ENCODE peak calls at places on chromosomes 11 and 22, in four cellular contexts. Q is SK-N-SH, S is K562, T is GM12878. N is an unnamed sample.

GRCh38 chr11:32751381-32751780 is 43.1 kb downstream of the CCDC73 start:
- DNase-seq in Q (no peak), S (no peak), T (no peak), N (no peak)

GRCh38 chr11:65445604-65446445 is 23.2 kb downstream of the NEAT1 start:
- DNase-seq in Q (no peak), S (no peak), T (no peak), N (no peak)

GRCh38 chr11:65791719-65792213 is 4.9 kb downstream of the OVOL1 start:
- DNase-seq in Q (peak; percentile 33), S (no peak), T (peak; percentile 73), N (no peak)

GRCh38 chr11:1469911-1470680 is 16.5 kb downstream of the MOB2 start:
- DNase-seq in Q (no peak), S (no peak), T (no peak), N (no peak)

GRCh38 chr11:111448420-111448819 is 63.8 kb downstream of the BTG4 start:
- DNase-seq in Q (peak; percentile 6), S (no peak), T (no peak), N (no peak)

GRCh38 chr11:105942951-105943350 is 79.1 kb downstream of the MSANTD4 start:
- DNase-seq in Q (no peak), S (no peak), T (no peak), N (no peak)

GRCh38 chr11:128669491-128669890 is 24.4 kb upstream of the FLI1 start:
- DNase-seq in Q (no peak), S (no peak), T (no peak), N (no peak)

GRCh38 chr22:47379037-47379436 is 616.6 kb downstream of the TBC1D22A start:
- DNase-seq in Q (no peak), S (no peak), T (no peak), N (no peak)

GRCh38 chr11:20367313-20367948 is 3.9 kb downstream of the HTATIP2 start:
- DNase-seq in Q (no peak), S (peak; percentile 80), T (no peak), N (peak; percentile 24)

GRCh38 chr22:35150163-35151107 is 84.5 kb downstream of the ISX start:
- DNase-seq in Q (peak; percentile 61), S (peak; percentile 41), T (no peak), N (peak; percentile 36)

GRCh38 chr22:27075891-27076290 is 418.5 kb downstream of the MIAT start:
- DNase-seq in Q (no peak), S (no peak), T (no peak), N (no peak)

GRCh38 chr11:44978961-44979331 is 28.3 kb upstream of the TP53I11 start:
- DNase-seq in Q (no peak), S (no peak), T (no peak), N (peak; percentile 35)

GRCh38 chr11:8259316-8259995 is 4.2 kb downstream of the LMO1 start:
- DNase-seq in Q (no peak), S (no peak), T (no peak), N (no peak)

GRCh38 chr22:31584804-31585160 is 77.2 kb downstream of the PISD start:
- DNase-seq in Q (no peak), S (no peak), T (no peak), N (no peak)

GRCh38 chr11:65362320-65362931 is 7.9 kb downstream of the TIGD3 start:
- DNase-seq in Q (no peak), S (peak; percentile 57), T (peak; percentile 67), N (no peak)

GRCh38 chr22:48440673-48441552 is 1386.8 kb downstream of the BRD1 start:
- DNase-seq in Q (no peak), S (no peak), T (no peak), N (no peak)

GRCh38 chr11:60946601-60947265 is 5.2 kb downstream of the SLC15A3 start:
- DNase-seq in Q (no peak), S (no peak), T (no peak), N (no peak)

GRCh38 chr22:37186997-37187522 is 987 bp downstream of the C1QTNF6 start:
- DNase-seq in Q (no peak), S (no peak), T (no peak), N (no peak)

GRCh38 chr11:27388001-27388400 is 25.0 kb upstream of the CCDC34 start:
- DNase-seq in Q (no peak), S (peak; percentile 61), T (no peak), N (no peak)

GRCh38 chr11:64319421-64319761 is 1.5 kb downstream of the PRDX5 start:
- DNase-seq in Q (no peak), S (no peak), T (no peak), N (no peak)

GRCh38 chr11:1695548-1696108 is 1.4 kb upstream of the KRTAP5-6 start:
- DNase-seq in Q (no peak), S (no peak), T (no peak), N (no peak)

GRCh38 chr11:88555829-88556202 is 218.3 kb upstream of the CTSC start:
- DNase-seq in Q (no peak), S (no peak), T (no peak), N (no peak)

GRCh38 chr11:36345084-36345511 is 49.0 kb downstream of the PRR5L start:
- DNase-seq in Q (no peak), S (no peak), T (no peak), N (no peak)

GRCh38 chr11:134818531-134818930 is 406.5 kb upstream of the B3GAT1 start:
- DNase-seq in Q (no peak), S (no peak), T (no peak), N (no peak)

GRCh38 chr11:19728436-19728835 is 15.8 kb downstream of the NAV2 start:
- DNase-seq in Q (no peak), S (no peak), T (no peak), N (no peak)

GRCh38 chr11:95092549-95093324 is 3.1 kb downstream of the ENDOD1 start:
- DNase-seq in Q (peak; percentile 34), S (peak; percentile 35), T (no peak), N (peak; percentile 85)

GRCh38 chr22:47035443-47035881 is 273.0 kb downstream of the TBC1D22A start:
- DNase-seq in Q (peak; percentile 48), S (no peak), T (no peak), N (no peak)

GRCh38 chr11:68099474-68100405 is 21.4 kb downstream of the CHKA start:
- DNase-seq in Q (peak; percentile 57), S (peak; percentile 74), T (peak; percentile 52), N (peak; percentile 99)

GRCh38 chr11:70802185-70802584 is 403.9 kb downstream of the CTTN start:
- DNase-seq in Q (no peak), S (no peak), T (no peak), N (no peak)

GRCh38 chr11:70876685-70877084 is 375.7 kb downstream of the SHANK2 start:
- DNase-seq in Q (no peak), S (no peak), T (no peak), N (no peak)

GRCh38 chr11:85643255-85643654 is 4.5 kb upstream of the TMEM126A start:
- DNase-seq in Q (no peak), S (no peak), T (no peak), N (no peak)

GRCh38 chr11:61760946-61761345 is 8.5 kb downstream of the MYRF start:
- DNase-seq in Q (no peak), S (no peak), T (no peak), N (no peak)

GRCh38 chr11:75170463-75171201 is 19.7 kb downstream of the SLCO2B1 start:
- DNase-seq in Q (no peak), S (no peak), T (no peak), N (no peak)

GRCh38 chr11:75169101-75169885 is 18.4 kb downstream of the SLCO2B1 start:
- DNase-seq in Q (no peak), S (no peak), T (no peak), N (no peak)

GRCh38 chr11:75174348-75174747 is 23.4 kb downstream of the SLCO2B1 start:
- DNase-seq in Q (no peak), S (no peak), T (no peak), N (no peak)

GRCh38 chr11:75173336-75173735 is 22.4 kb downstream of the SLCO2B1 start:
- DNase-seq in Q (no peak), S (no peak), T (no peak), N (no peak)

GRCh38 chr11:75174781-75175370 is 24.0 kb downstream of the SLCO2B1 start:
- DNase-seq in Q (no peak), S (no peak), T (no peak), N (no peak)
- TF ChIP-seq NFIC in Q (no peak), S (no peak), T (no peak), N (no peak)

GRCh38 chr11:6320411-6321207 is at the start of gene CAVIN3:
- DNase-seq in Q (peak; percentile 17), S (no peak), T (peak; percentile 43), N (no peak)

GRCh38 chr11:6319879-6320410 is 356 bp downstream of the CAVIN3 start:
- DNase-seq in Q (peak; percentile 35), S (peak; percentile 26), T (no peak), N (no peak)

GRCh38 chr11:6312106-6312505 is 8.2 kb downstream of the CAVIN3 start:
- DNase-seq in Q (no peak), S (no peak), T (no peak), N (no peak)

GRCh38 chr11:6319001-6319878 is 1.1 kb downstream of the CAVIN3 start:
- DNase-seq in Q (peak; percentile 16), S (no peak), T (no peak), N (no peak)

GRCh38 chr11:6315811-6316425 is 4.4 kb downstream of the CAVIN3 start:
- DNase-seq in Q (peak; percentile 79), S (peak; percentile 79), T (no peak), N (peak; percentile 45)
- TF ChIP-seq NFIC in Q (no peak), S (no peak), T (no peak), N (no peak)

GRCh38 chr11:9379046-9379445 is 5.4 kb upstream of the IPO7 start:
- DNase-seq in Q (no peak), S (no peak), T (no peak), N (no peak)

GRCh38 chr11:9386086-9386485 is 1.6 kb downstream of the IPO7 start:
- DNase-seq in Q (no peak), S (no peak), T (no peak), N (no peak)

GRCh38 chr11:9384535-9385287 is at the start of gene IPO7:
- DNase-seq in Q (peak; percentile 94), S (peak; percentile 92), T (peak; percentile 60), N (peak; percentile 87)

GRCh38 chr11:9385288-9385902 is 943 bp downstream of the IPO7 start:
- DNase-seq in Q (no peak), S (peak; percentile 58), T (no peak), N (peak; percentile 76)

DNA sequence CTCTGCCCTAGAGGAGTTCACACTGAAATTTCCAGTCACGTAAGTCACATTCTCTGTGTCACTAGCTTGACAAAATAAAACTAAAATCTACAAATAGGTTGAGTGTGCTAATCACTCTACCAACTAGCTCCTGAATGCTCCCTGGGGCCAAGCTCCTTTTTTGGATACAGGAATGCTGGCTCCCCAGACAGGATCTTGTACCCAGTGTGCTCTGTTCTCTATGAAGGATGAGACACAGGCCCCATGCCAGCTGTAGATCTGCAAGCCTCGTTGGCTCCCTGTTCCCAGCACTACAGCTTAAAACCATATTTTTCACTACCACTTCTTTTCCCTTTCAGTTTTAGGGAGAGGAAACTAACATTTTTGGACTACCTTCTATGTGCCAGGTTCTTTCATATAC is 3.7 kb upstream of the IPO7 start:
- DNase-seq in Q (no peak), S (no peak), T (no peak), N (no peak)
- TF ChIP-seq NFIC in Q (no peak), S (no peak), T (no peak), N (no peak)

GRCh38 chr11:462107-462890 is 12.2 kb downstream of the PTDSS2 start:
- DNase-seq in Q (peak; percentile 17), S (no peak), T (no peak), N (no peak)

GRCh38 chr11:461626-462025 is 11.5 kb downstream of the PTDSS2 start:
- DNase-seq in Q (no peak), S (no peak), T (no peak), N (no peak)

GRCh38 chr11:465896-466538 is 15.9 kb downstream of the PTDSS2 start:
- DNase-seq in Q (no peak), S (no peak), T (no peak), N (no peak)

GRCh38 chr11:468036-468435 is 18.0 kb downstream of the PTDSS2 start:
- DNase-seq in Q (peak; percentile 7), S (no peak), T (no peak), N (no peak)

GRCh38 chr11:464316-464715 is 14.2 kb downstream of the PTDSS2 start:
- DNase-seq in Q (peak; percentile 20), S (no peak), T (no peak), N (no peak)
- TF ChIP-seq NFIC in Q (no peak), S (no peak), T (no peak), N (no peak)

N was measured in HepG2.